ENCODE peak calls at places on chromosomes 16 and 17, in ten cellular contexts. C is WTC11; F is T-helper 22 cell; D is nucleus accumbens; N is hippocampal formation; Y is GM23338; R is GOT3; H is HL-60; W is mammary epithelial cell; M is activated gamma-delta T cell treated with anti-CD3 and anti-CD28 coated beads, Interleukin-2, amount 50 U/mL, for 16 hours. U is an unnamed sample.

GRCh38 chr16:69150146-69150865 is 17.9 kb downstream of the UTP4 start:
- DNase-seq in C (peak), F (peak), D (no peak), N (peak), Y (peak), R (no peak), H (peak), W (peak), M (peak), U (peak)

GRCh38 chr17:63998721-63999679 is 849 bp downstream of the PRR29 start:
- DNase-seq in C (no peak), F (peak), D (no peak), N (no peak), Y (peak), R (no peak), H (no peak), W (no peak), M (no peak), U (no peak)

GRCh38 chr17:15397605-15398004 is 56.2 kb upstream of the TEKT3 start:
- DNase-seq in C (no peak), F (no peak), D (no peak), N (no peak), Y (no peak), R (no peak), H (no peak), W (no peak), M (no peak), U (no peak)

GRCh38 chr17:28854457-28855382 is at the start of gene ERAL1:
- DNase-seq in C (peak), F (peak), D (peak), N (peak), Y (peak), R (peak), H (peak), W (peak), M (peak), U (peak)

GRCh38 chr17:58658804-58659713 is 32.8 kb downstream of the TEX14 start:
- DNase-seq in C (peak), F (peak), D (peak), N (peak), Y (peak), R (peak), H (peak), W (peak), M (peak), U (peak)

GRCh38 chr17:16976686-16977550 is 5.0 kb upstream of the TNFRSF13B start:
- DNase-seq in C (no peak), F (no peak), D (no peak), N (no peak), Y (no peak), R (no peak), H (no peak), W (no peak), M (no peak), U (no peak)

GRCh38 chr17:49210158-49211029 is at the start of the genes ABI3 and GNGT2:
- DNase-seq in C (peak), F (peak), D (no peak), N (no peak), Y (peak), R (no peak), H (peak), W (no peak), M (no peak), U (no peak)

GRCh38 chr17:74202879-74203432 is 522 bp upstream of the RPL38 start:
- DNase-seq in C (no peak), F (no peak), D (no peak), N (no peak), Y (no peak), R (no peak), H (no peak), W (no peak), M (no peak), U (no peak)

GRCh38 chr17:63573634-63574033 is 23.4 kb downstream of the DCAF7 start:
- DNase-seq in C (peak), F (no peak), D (no peak), N (no peak), Y (peak), R (no peak), H (no peak), W (no peak), M (no peak), U (no peak)

GRCh38 chr17:44269118-44269794 is 1.3 kb upstream of the SLC4A1 start:
- DNase-seq in C (no peak), F (no peak), D (no peak), N (no peak), Y (no peak), R (no peak), H (no peak), W (no peak), M (no peak), U (no peak)

GRCh38 chr16:2969545-2970521 is 685 bp downstream of the PAQR4 start:
- DNase-seq in C (peak), F (peak), D (no peak), N (peak), Y (peak), R (peak), H (peak), W (peak), M (peak), U (peak)

GRCh38 chr17:28908640-28909098 is 5.8 kb upstream of the DHRS13 start:
- DNase-seq in C (no peak), F (no peak), D (no peak), N (no peak), Y (no peak), R (no peak), H (no peak), W (peak), M (no peak), U (no peak)

GRCh38 chr16:50081428-50082018 is 15.8 kb downstream of the HEATR3 start:
- DNase-seq in C (no peak), F (no peak), D (no peak), N (no peak), Y (no peak), R (no peak), H (no peak), W (no peak), M (no peak), U (no peak)

GRCh38 chr16:53558665-53559064 is 55.7 kb upstream of the AKTIP start:
- DNase-seq in C (no peak), F (no peak), D (no peak), N (no peak), Y (no peak), R (no peak), H (no peak), W (no peak), M (no peak), U (no peak)

GRCh38 chr17:79925242-79925957 is 86.2 kb upstream of the CBX4 start:
- DNase-seq in C (no peak), F (no peak), D (no peak), N (peak), Y (peak), R (no peak), H (no peak), W (no peak), M (no peak), U (no peak)

GRCh38 chr16:5022521-5022920 is 11.2 kb downstream of the NAGPA start:
- DNase-seq in C (no peak), F (no peak), D (no peak), N (no peak), Y (no peak), R (no peak), H (no peak), W (no peak), M (no peak), U (no peak)

GRCh38 chr16:30896203-30896889 is at the start of gene CTF1:
- DNase-seq in C (peak), F (no peak), D (no peak), N (peak), Y (peak), R (no peak), H (no peak), W (peak), M (no peak), U (peak)

U was measured in bronchial epithelial cell.